ENCODE peak calls at places on chromosomes 4 and X, in seven cellular contexts. Q is fibroblast of lung; W is lower lobe of right lung; T is CD8-positive, alpha-beta T cell; L is cardiac fibroblast; S is astrocyte of the cerebellum; B is choroid plexus epithelial cell. O is an unnamed sample.

GRCh38 chr4:85084371-85085170 is 118.1 kb upstream of the WDFY3 start:
- DNase-seq in B (peak), L (peak), W (no peak), Q (peak), S (peak), T (no peak), O (peak)

GRCh38 chrX:103831803-103832544 is at the start of gene RAB9B:
- DNase-seq in S (no peak), T (peak), W (peak), Q (peak), L (peak), B (peak), O (no peak)

GRCh38 chrX:51507551-51507950 is 11.2 kb upstream of the NUDT11 start:
- DNase-seq in S (no peak), B (no peak), Q (no peak), L (no peak), W (no peak), T (no peak), O (no peak)

GRCh38 chr4:7781361-7781760 is 158.3 kb downstream of the AFAP1 start:
- DNase-seq in B (peak), W (peak), Q (peak), L (peak), S (no peak), T (no peak), O (no peak)

GRCh38 chrX:53440101-53440500 is 5.9 kb upstream of the HSD17B10 start:
- DNase-seq in L (no peak), T (no peak), Q (no peak), S (no peak), B (no peak), W (no peak), O (no peak)

GRCh38 chr4:151604238-151604637 is 156.6 kb downstream of the GATB start:
- DNase-seq in Q (peak), L (peak), W (no peak), T (no peak), S (peak), B (peak), O (no peak)

GRCh38 chr4:69689530-69690111 is 36.6 kb upstream of the UGT2A1 start:
- DNase-seq in S (peak), W (no peak), B (peak), Q (peak), T (no peak), L (peak), O (peak)

GRCh38 chr4:19455850-19456602 is 795.7 kb upstream of the SLIT2 start:
- DNase-seq in Q (no peak), L (no peak), T (no peak), B (no peak), W (no peak), S (no peak), O (no peak)

GRCh38 chr4:76216521-76216920 is 2.9 kb upstream of the SCARB2 start:
- DNase-seq in B (no peak), W (no peak), Q (no peak), T (no peak), L (no peak), S (no peak), O (no peak)

GRCh38 chrX:38326086-38326485 is 1.2 kb downstream of the RPGR start:
- DNase-seq in T (no peak), B (no peak), S (no peak), W (no peak), Q (no peak), L (peak), O (no peak)

GRCh38 chrX:51860679-51861078 is 32.7 kb upstream of the MAGED1 start:
- DNase-seq in L (peak), Q (peak), W (no peak), B (peak), S (no peak), T (no peak), O (no peak)

GRCh38 chr4:78057135-78057599 is at the start of gene FRAS1:
- DNase-seq in W (peak), T (no peak), S (no peak), L (peak), Q (peak), B (peak), O (no peak)

GRCh38 chr4:88661724-88662123 is 35.9 kb downstream of the NAP1L5 start:
- DNase-seq in S (peak), B (peak), Q (peak), L (peak), W (no peak), T (no peak), O (peak)

GRCh38 chr4:76212851-76213414 is 691 bp downstream of the SCARB2 start:
- DNase-seq in L (peak), S (no peak), W (no peak), T (peak), B (peak), Q (peak), O (no peak)

GRCh38 chr4:188778880-188779279 is 639.6 kb downstream of the TRIML1 start:
- DNase-seq in Q (peak), B (peak), S (no peak), W (no peak), T (no peak), L (peak), O (peak)

GRCh38 chr4:75605928-75606327 is 24.4 kb downstream of the CDKL2 start:
- DNase-seq in W (no peak), B (no peak), L (no peak), S (no peak), Q (no peak), T (no peak), O (no peak)

GRCh38 chrX:119359618-119360382 is 39.3 kb upstream of the SLC25A43 start:
- DNase-seq in W (no peak), Q (no peak), B (no peak), T (no peak), S (no peak), L (no peak), O (no peak)

GRCh38 chr4:7964459-7964858 is 24.8 kb upstream of the AFAP1 start:
- DNase-seq in S (no peak), Q (no peak), W (no peak), L (no peak), T (no peak), B (no peak), O (no peak)

GRCh38 chr4:76011700-76012387 is 4.5 kb upstream of the CXCL9 start:
- DNase-seq in L (peak), S (peak), W (no peak), B (peak), T (no peak), Q (peak), O (no peak)

GRCh38 chr4:3310301-3311094 is 17.7 kb downstream of the RGS12 start:
- DNase-seq in B (no peak), L (no peak), W (no peak), T (no peak), Q (no peak), S (no peak), O (no peak)

GRCh38 chr4:243407-243806 is 61.9 kb downstream of the ZNF732 start:
- DNase-seq in S (no peak), B (no peak), T (no peak), Q (no peak), L (no peak), W (no peak), O (no peak)

GRCh38 chr4:32196950-32197688 is 1477.0 kb downstream of the PCDH7 start:
- DNase-seq in B (peak), T (no peak), W (no peak), Q (peak), S (no peak), L (no peak), O (no peak)

GRCh38 chrX:63349307-63349706 is 1.8 kb downstream of the SPIN4 start:
- DNase-seq in T (no peak), L (no peak), S (no peak), Q (no peak), W (no peak), B (peak), O (no peak)

GRCh38 chr4:112982677-112983076 is 66.8 kb upstream of the ANK2 start:
- DNase-seq in Q (no peak), L (peak), T (no peak), S (no peak), B (peak), W (no peak), O (no peak)

GRCh38 chr4:143939528-143939927 is 34.2 kb upstream of the GYPE start:
- DNase-seq in W (no peak), T (no peak), B (no peak), Q (no peak), L (no peak), S (no peak), O (no peak)

GRCh38 chrX:93585661-93586060 is 87.7 kb downstream of the NAP1L3 start:
- DNase-seq in S (no peak), T (no peak), Q (no peak), L (no peak), B (no peak), W (no peak), O (no peak)

GRCh38 chrX:93594780-93595179 is 78.6 kb downstream of the NAP1L3 start:
- DNase-seq in T (no peak), Q (no peak), B (no peak), L (no peak), W (no peak), S (no peak), O (no peak)

GRCh38 chrX:93591398-93591797 is 82.0 kb downstream of the NAP1L3 start:
- DNase-seq in Q (no peak), S (no peak), W (no peak), B (no peak), T (no peak), L (no peak), O (no peak)
- TF ChIP-seq CTCF in Q (no peak), S (no peak), W (no peak), B (no peak), T (no peak), L (no peak), O (peak)

DNA sequence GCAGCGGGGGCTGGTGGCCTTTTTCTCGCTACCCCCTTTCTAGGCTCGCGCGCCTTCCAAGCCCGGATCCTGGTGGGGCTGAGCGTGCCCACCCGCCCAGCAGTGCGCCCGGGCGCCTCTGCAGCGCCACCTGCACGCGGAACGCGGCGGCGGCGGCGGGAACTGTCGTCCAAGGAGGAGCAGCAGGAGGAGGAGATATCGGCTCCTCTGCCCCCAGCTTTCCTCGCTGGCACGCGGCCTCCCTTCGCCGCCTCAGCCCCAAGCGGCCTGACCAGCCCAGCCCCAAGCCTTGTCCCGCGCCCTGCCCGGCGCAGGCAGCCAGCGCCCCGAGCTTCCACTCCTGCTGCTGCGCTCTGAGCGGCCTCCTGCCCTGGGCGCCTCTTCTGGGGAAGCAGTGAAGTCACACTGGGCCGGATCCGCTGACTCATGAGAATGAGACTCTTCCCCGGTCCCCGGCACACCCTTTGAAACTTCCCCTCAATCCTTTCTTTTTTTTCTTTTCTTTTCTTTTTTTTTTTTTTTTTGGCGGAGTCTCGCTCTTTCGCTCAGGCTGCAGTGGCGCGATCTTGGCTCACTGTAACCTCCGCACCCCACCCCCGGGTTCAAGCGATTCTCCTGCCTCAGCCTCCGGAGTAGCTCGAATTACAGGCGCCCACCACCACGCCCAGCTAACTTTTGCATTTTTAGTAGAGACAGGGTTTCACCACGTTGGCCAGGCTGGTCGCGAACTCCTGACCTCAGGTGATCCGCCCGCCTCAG is 10.6 kb upstream of the ELF4 start:
- DNase-seq in B (peak), Q (peak), S (no peak), T (peak), W (peak), L (peak), O (no peak)
- H3K4me3 ChIP-seq in B (peak), Q (peak), S (peak), T (peak), W (peak), L (no peak), O (peak)

DNA sequence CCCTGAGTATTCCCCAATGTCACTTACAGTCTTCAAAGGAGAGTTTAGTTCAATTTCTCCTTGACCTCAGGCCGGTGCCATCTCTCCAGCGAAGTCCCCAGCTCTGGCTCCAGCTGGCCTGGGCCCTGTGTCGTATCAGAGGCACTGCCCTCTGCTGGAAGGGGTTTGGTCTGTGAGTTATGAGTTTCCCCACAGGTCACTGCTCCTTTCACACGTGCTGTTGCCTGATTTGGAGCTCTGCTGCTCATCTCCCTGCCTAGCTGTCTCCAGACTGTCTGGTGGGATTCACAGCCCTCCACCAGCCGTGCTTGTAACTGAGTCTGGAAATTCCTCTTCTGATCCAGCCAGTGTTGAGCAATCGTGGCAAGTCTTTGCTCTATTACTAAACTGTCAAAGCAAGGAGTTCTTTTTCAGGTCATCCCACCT is at the start of gene RAP2C:
- DNase-seq in T (peak), W (peak), Q (peak), B (peak), L (peak), S (no peak), O (no peak)
- TF ChIP-seq CTCF in T (no peak), W (peak), Q (peak), B (peak), L (peak), S (peak), O (peak)

GRCh38 chr4:123397276-123398150 is 918 bp downstream of the SPRY1 start:
- DNase-seq in T (peak), B (peak), W (peak), Q (peak), S (no peak), L (peak), O (no peak)

GRCh38 chr4:123398151-123398802 is 1.7 kb downstream of the SPRY1 start:
- DNase-seq in L (no peak), Q (peak), B (peak), W (peak), S (no peak), T (peak), O (no peak)

GRCh38 chr4:123398803-123399637 is 2.4 kb downstream of the SPRY1 start:
- DNase-seq in L (peak), S (peak), W (peak), T (peak), Q (peak), B (peak), O (no peak)

GRCh38 chr4:123401466-123402175 is 5.0 kb downstream of the SPRY1 start:
- DNase-seq in L (peak), W (no peak), S (no peak), Q (no peak), B (no peak), T (no peak), O (no peak)

GRCh38 chr4:123399638-123400358 is 3.2 kb downstream of the SPRY1 start:
- DNase-seq in W (no peak), T (no peak), B (peak), Q (peak), S (no peak), L (peak), O (no peak)
- H3K4me3 ChIP-seq in W (peak), T (peak), B (peak), Q (peak), S (peak), L (peak), O (peak)

DNA sequence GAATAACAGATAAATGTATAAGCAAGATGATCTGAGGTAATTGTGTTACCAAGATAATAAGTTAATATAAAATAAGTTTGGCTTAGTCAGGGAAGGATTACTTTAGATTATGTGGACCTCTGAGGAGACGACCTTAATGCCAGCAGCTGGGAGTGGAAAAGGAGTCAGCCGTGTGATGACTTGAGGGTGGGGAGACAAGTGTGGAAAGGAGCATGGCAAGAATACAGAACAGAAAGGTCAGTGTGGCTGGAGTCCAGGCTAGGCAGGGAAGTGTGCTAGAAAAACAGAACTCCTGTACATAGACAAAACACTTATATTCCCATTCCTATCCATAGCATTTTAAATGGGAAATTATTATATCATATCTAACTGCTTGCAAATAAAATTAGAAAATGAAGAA is 138.8 kb downstream of the PDLIM5 start:
- DNase-seq in W (no peak), T (no peak), Q (no peak), S (no peak), B (no peak), L (peak), O (no peak)
- TF ChIP-seq CTCF in W (no peak), T (no peak), Q (no peak), S (no peak), B (no peak), L (no peak), O (no peak)

GRCh38 chr4:81427605-81427922 is 44.1 kb downstream of the RASGEF1B start:
- DNase-seq in L (no peak), Q (no peak), S (no peak), W (no peak), B (peak), T (no peak), O (no peak)
- H3K4me3 ChIP-seq in L (no peak), Q (no peak), S (no peak), W (no peak), B (no peak), T (no peak), O (no peak)

DNA sequence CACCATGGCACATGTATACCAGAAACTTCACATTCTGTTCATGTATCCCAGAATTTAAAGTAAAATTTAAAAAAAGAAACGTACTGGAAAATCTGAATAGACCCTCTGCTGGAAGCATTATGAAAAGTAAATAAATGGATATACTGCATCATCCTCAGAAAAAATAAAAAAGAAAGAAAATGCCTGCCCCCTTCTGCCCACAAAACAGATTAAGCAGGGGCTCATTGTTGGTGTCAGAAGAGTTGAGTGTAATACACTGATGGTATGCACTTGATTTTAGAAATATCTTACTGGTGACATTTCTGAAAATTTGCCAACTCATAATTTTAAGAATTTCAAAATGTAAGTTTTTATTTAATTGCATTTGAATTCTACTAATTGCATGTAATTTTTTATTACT is 77.8 kb downstream of the LRP2BP start:
- DNase-seq in T (no peak), S (no peak), B (no peak), W (no peak), L (no peak), Q (no peak), O (no peak)
- TF ChIP-seq CTCF in T (no peak), S (no peak), B (no peak), W (no peak), L (no peak), Q (no peak), O (no peak)

GRCh38 chr4:170026253-170026991 is at the start of gene MFAP3L:
- DNase-seq in S (peak), W (peak), L (peak), B (peak), Q (peak), T (peak), O (peak)

GRCh38 chr4:170022211-170022610 is 4.0 kb downstream of the MFAP3L start:
- DNase-seq in Q (no peak), T (no peak), L (no peak), B (no peak), S (no peak), W (no peak), O (no peak)

GRCh38 chr4:170027181-170027829 is 1.1 kb upstream of the MFAP3L start:
- DNase-seq in W (peak), T (peak), L (peak), S (peak), Q (peak), B (peak), O (peak)

GRCh38 chr4:170030121-170030520 is 3.9 kb upstream of the MFAP3L start:
- DNase-seq in B (no peak), S (no peak), W (no peak), T (no peak), L (no peak), Q (peak), O (no peak)

GRCh38 chr4:170025523-170026252 is 507 bp downstream of the MFAP3L start:
- DNase-seq in S (no peak), W (peak), B (peak), Q (no peak), T (no peak), L (no peak), O (no peak)
- H3K4me3 ChIP-seq in S (peak), W (peak), B (peak), Q (peak), T (peak), L (peak), O (peak)

GRCh38 chr4:86791126-86791525 is 58.1 kb downstream of the SLC10A6 start:
- DNase-seq in Q (no peak), B (no peak), T (no peak), L (no peak), W (no peak), S (no peak), O (no peak)
- TF ChIP-seq CTCF in Q (no peak), B (peak), T (no peak), L (no peak), W (no peak), S (no peak), O (no peak)

GRCh38 chrX:19804168-19804567 is 83.2 kb downstream of the SH3KBP1 start:
- DNase-seq in L (no peak), S (no peak), Q (peak), T (no peak), B (no peak), W (no peak), O (no peak)
- H3K4me3 ChIP-seq in L (no peak), S (no peak), Q (no peak), T (no peak), B (no peak), W (no peak), O (no peak)

O was measured in retinal pigment epithelial cell.